ENCODE peak calls at places on chromosome 15, in ten cellular contexts. One of them, this sample, is unnamed.

GRCh38 chr15:90130291-90130690 is 28.0 kb upstream of the IDH2 start:
- DNase-seq in cardiac muscle cell: no peak
- DNase-seq in non-pigmented ciliary epithelial cell: no peak
- DNase-seq in WTC11: no peak
- DNase-seq in LoVo: no peak
- DNase-seq in hypothalamus: no peak
- DNase-seq in A673: no peak
- DNase-seq in M059J: no peak
- DNase-seq in GM23248: no peak
- DNase-seq in lung microvascular endothelial cell: no peak
- DNase-seq in this sample: no peak

GRCh38 chr15:26771168-26771916 is 1.5 kb downstream of the GABRB3 start:
- DNase-seq in cardiac muscle cell: peak
- DNase-seq in GM23248: peak
- DNase-seq in lung microvascular endothelial cell: no peak
- DNase-seq in hypothalamus: peak
- DNase-seq in A673: peak
- DNase-seq in WTC11: peak
- DNase-seq in M059J: no peak
- DNase-seq in non-pigmented ciliary epithelial cell: no peak
- DNase-seq in LoVo: no peak
- DNase-seq in this sample: no peak

GRCh38 chr15:69145694-69146492 is 14.5 kb upstream of the GLCE start:
- DNase-seq in A673: peak
- DNase-seq in LoVo: no peak
- DNase-seq in WTC11: no peak
- DNase-seq in M059J: no peak
- DNase-seq in hypothalamus: no peak
- DNase-seq in GM23248: no peak
- DNase-seq in lung microvascular endothelial cell: no peak
- DNase-seq in cardiac muscle cell: peak
- DNase-seq in non-pigmented ciliary epithelial cell: no peak
- DNase-seq in this sample: no peak

GRCh38 chr15:101028321-101028720 is 109.2 kb downstream of the LRRK1 start:
- DNase-seq in WTC11: no peak
- DNase-seq in lung microvascular endothelial cell: no peak
- DNase-seq in hypothalamus: no peak
- DNase-seq in A673: no peak
- DNase-seq in LoVo: no peak
- DNase-seq in M059J: no peak
- DNase-seq in non-pigmented ciliary epithelial cell: no peak
- DNase-seq in cardiac muscle cell: no peak
- DNase-seq in GM23248: no peak
- DNase-seq in this sample: no peak

GRCh38 chr15:67095834-67096366 is 30.5 kb downstream of the SMAD3 start:
- DNase-seq in LoVo: no peak
- DNase-seq in A673: no peak
- DNase-seq in M059J: no peak
- DNase-seq in GM23248: no peak
- DNase-seq in cardiac muscle cell: no peak
- DNase-seq in WTC11: no peak
- DNase-seq in lung microvascular endothelial cell: no peak
- DNase-seq in hypothalamus: no peak
- DNase-seq in non-pigmented ciliary epithelial cell: no peak
- DNase-seq in this sample: no peak

GRCh38 chr15:23566070-23567050 is 886 bp downstream of the MKRN3 start:
- DNase-seq in lung microvascular endothelial cell: peak
- DNase-seq in M059J: peak
- DNase-seq in cardiac muscle cell: no peak
- DNase-seq in hypothalamus: peak
- DNase-seq in WTC11: no peak
- DNase-seq in non-pigmented ciliary epithelial cell: no peak
- DNase-seq in LoVo: no peak
- DNase-seq in A673: no peak
- DNase-seq in GM23248: no peak
- DNase-seq in this sample: no peak

GRCh38 chr15:68682906-68683490 is 104.2 kb downstream of the CORO2B start:
- DNase-seq in hypothalamus: no peak
- DNase-seq in WTC11: no peak
- DNase-seq in cardiac muscle cell: no peak
- DNase-seq in M059J: no peak
- DNase-seq in GM23248: no peak
- DNase-seq in non-pigmented ciliary epithelial cell: no peak
- DNase-seq in LoVo: no peak
- DNase-seq in lung microvascular endothelial cell: no peak
- DNase-seq in A673: no peak
- DNase-seq in this sample: no peak

GRCh38 chr15:89406756-89407650 is 72.4 kb upstream of the POLG start:
- DNase-seq in A673: peak
- DNase-seq in GM23248: peak
- DNase-seq in cardiac muscle cell: no peak
- DNase-seq in M059J: no peak
- DNase-seq in non-pigmented ciliary epithelial cell: no peak
- DNase-seq in hypothalamus: no peak
- DNase-seq in WTC11: peak
- DNase-seq in LoVo: no peak
- DNase-seq in lung microvascular endothelial cell: no peak
- DNase-seq in this sample: no peak